ENCODE peak calls at places on chromosomes 7 and 10, in four cellular contexts. K, L, N and Z are unnamed samples.

GRCh38 chr7:81025360-81025759 is 106.5 kb upstream of the SEMA3C start:
- DNase-seq in K (no peak), L (no peak), N (no peak), Z (no peak)

GRCh38 chr10:55137063-55137462 is 336.0 kb upstream of the PCDH15 start:
- DNase-seq in K (no peak), L (no peak), N (no peak), Z (no peak)

GRCh38 chr10:774661-775244 is 85.3 kb upstream of the DIP2C start:
- DNase-seq in K (no peak), L (no peak), N (no peak), Z (no peak)

GRCh38 chr10:114748270-114748669 is 73.3 kb upstream of the FHIP2A start:
- DNase-seq in K (no peak), L (no peak), N (no peak), Z (no peak)

GRCh38 chr7:116463956-116464355 is 35.6 kb upstream of the CAV2 start:
- DNase-seq in K (no peak), L (no peak), N (no peak), Z (no peak)

GRCh38 chr7:136956232-136956631 is 87.8 kb downstream of the CHRM2 start:
- DNase-seq in K (no peak), L (peak; percentile 85), N (no peak), Z (no peak)

GRCh38 chr7:84701524-84702306 is 485.1 kb downstream of the SEMA3D start:
- DNase-seq in K (peak; percentile 35), L (peak; percentile 99), N (no peak), Z (peak; percentile 39)

GRCh38 chr10:62426600-62426999 is 52.4 kb downstream of the ZNF365 start:
- DNase-seq in K (no peak), L (no peak), N (peak; percentile 65), Z (no peak)

GRCh38 chr10:57579926-57580325 is 687.8 kb downstream of the IPMK start:
- DNase-seq in K (no peak), L (peak; percentile 2), N (peak; percentile 86), Z (no peak)

GRCh38 chr7:150356265-150356897 is 12.2 kb upstream of the REPIN1 start:
- DNase-seq in K (no peak), L (no peak), N (peak; percentile 81), Z (peak; percentile 42)

GRCh38 chr10:83312570-83312969 is 826.7 kb upstream of the GHITM start:
- DNase-seq in K (no peak), L (no peak), N (no peak), Z (no peak)

GRCh38 chr7:44232900-44233715 is 32.3 kb downstream of the YKT6 start:
- DNase-seq in K (no peak), L (no peak), N (no peak), Z (no peak)

GRCh38 chr10:71984126-71984797 is 20.1 kb downstream of the CHST3 start:
- DNase-seq in K (no peak), L (no peak), N (no peak), Z (no peak)

GRCh38 chr7:30447466-30447865 is 31.1 kb downstream of the NOD1 start:
- DNase-seq in K (no peak), L (no peak), N (no peak), Z (no peak)

GRCh38 chr10:125816548-125816947 is 6.5 kb downstream of the UROS start:
- DNase-seq in K (no peak), L (no peak), N (no peak), Z (no peak)

GRCh38 chr7:95867309-95867708 is 95.0 kb downstream of the DYNC1I1 start:
- DNase-seq in K (peak; percentile 24), L (no peak), N (peak; percentile 78), Z (no peak)

GRCh38 chr7:44796034-44796503 is 412 bp upstream of the PPIA start:
- DNase-seq in K (peak; percentile 55), L (peak; percentile 39), N (peak; percentile 89), Z (no peak)

GRCh38 chr7:12746211-12746610 is 58.8 kb downstream of the ARL4A start:
- DNase-seq in K (no peak), L (no peak), N (no peak), Z (no peak)

GRCh38 chr7:22667562-22668239 is 59.3 kb upstream of the IL6 start:
- DNase-seq in K (no peak), L (peak; percentile 87), N (peak; percentile 64), Z (peak; percentile 62)

GRCh38 chr7:159027091-159027802 is 117.4 kb downstream of the VIPR2 start:
- DNase-seq in K (no peak), L (no peak), N (no peak), Z (no peak)

GRCh38 chr10:121819049-121819448 is 108.8 kb downstream of the ATE1 start:
- DNase-seq in K (no peak), L (peak; percentile 47), N (no peak), Z (no peak)

GRCh38 chr7:151456782-151457181 is 16.8 kb upstream of the CRYGN start:
- DNase-seq in K (no peak), L (no peak), N (peak; percentile 95), Z (no peak)

GRCh38 chr7:4282434-4283223 is 399.5 kb upstream of the FOXK1 start:
- DNase-seq in K (no peak), L (peak; percentile 67), N (no peak), Z (no peak)

GRCh38 chr7:149074116-149074885 is 16.2 kb downstream of the ZNF786 start:
- DNase-seq in K (no peak), L (no peak), N (no peak), Z (no peak)

GRCh38 chr7:52917982-52918578 is 117.4 kb upstream of the POM121L12 start:
- DNase-seq in K (no peak), L (no peak), N (peak; percentile 50), Z (no peak)

GRCh38 chr7:19982841-19983835 is 209.7 kb upstream of the TMEM196 start:
- DNase-seq in K (peak; percentile 16), L (peak; percentile 77), N (peak; percentile 87), Z (peak; percentile 82)

GRCh38 chr7:99112097-99112496 is 31.8 kb downstream of the SMURF1 start:
- DNase-seq in K (no peak), L (no peak), N (no peak), Z (no peak)

GRCh38 chr7:131722371-131722770 is 165.9 kb upstream of the PODXL start:
- DNase-seq in K (no peak), L (no peak), N (no peak), Z (no peak)

GRCh38 chr10:87865201-87866025 is 2.0 kb downstream of the PTEN start:
- DNase-seq in K (no peak), L (peak; percentile 12), N (no peak), Z (no peak)

GRCh38 chr10:72334196-72334831 is 20.4 kb downstream of the DNAJB12 start:
- DNase-seq in K (peak; percentile 67), L (peak; percentile 81), N (peak; percentile 86), Z (no peak)

GRCh38 chr10:119410361-119411116 is 132.0 kb downstream of the RGS10 start:
- DNase-seq in K (no peak), L (no peak), N (no peak), Z (no peak)

GRCh38 chr10:123145542-123146012 is 2.4 kb upstream of the HMX2 start:
- DNase-seq in K (no peak), L (no peak), N (peak; percentile 42), Z (no peak)

GRCh38 chr10:123147635-123148413 is at the start of gene HMX2:
- DNase-seq in K (no peak), L (no peak), N (peak; percentile 82), Z (peak; percentile 78)

GRCh38 chr10:123146892-123147634 is 873 bp upstream of the HMX2 start:
- DNase-seq in K (no peak), L (no peak), N (no peak), Z (no peak)

GRCh38 chr10:123144697-123145541 is 3.0 kb upstream of the HMX2 start:
- DNase-seq in K (no peak), L (no peak), N (peak; percentile 67), Z (no peak)

DNA sequence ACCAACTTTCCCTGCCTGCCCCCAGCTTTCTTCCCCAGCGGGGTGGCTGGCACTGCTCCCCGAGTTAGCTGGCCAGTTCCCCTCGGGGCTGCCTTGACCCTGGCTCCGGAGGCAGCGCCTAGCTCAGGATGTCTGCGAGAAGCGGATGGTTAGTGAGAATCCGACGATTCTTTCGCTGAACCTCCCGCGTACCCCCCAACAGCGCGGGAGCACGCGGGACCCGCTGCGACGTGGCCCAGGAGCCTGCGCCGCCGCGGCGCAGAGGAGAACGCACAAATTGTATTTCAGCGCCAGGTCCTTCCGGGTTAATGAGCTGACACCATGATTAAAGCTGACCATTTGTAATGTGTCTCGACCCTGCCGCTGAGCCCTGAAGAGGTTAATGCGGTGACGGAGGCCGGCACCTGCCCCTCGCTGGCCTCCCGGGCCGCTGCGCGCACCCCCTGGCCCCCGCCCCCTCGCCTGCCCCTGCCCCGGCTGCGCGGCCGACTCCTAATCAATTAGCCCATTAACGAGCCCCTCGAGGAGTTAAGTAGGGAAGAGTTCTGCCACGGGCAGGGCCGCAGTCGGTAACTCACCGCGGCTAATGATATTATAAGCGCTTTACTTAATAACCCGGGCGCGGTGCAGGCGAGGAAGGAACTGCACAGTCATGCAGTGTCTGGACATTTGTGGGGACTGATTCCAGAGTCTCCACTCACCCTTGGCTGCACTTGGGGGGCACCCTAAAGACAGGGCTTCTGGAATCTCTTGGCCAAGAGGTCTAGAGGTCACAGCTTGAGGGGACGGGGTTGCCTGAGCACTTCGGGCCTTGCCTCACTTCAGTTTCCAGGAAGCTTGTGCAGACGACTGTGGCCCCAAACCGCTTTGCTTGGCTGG is 1.7 kb upstream of the HMX2 start:
- DNase-seq in K (no peak), L (no peak), N (peak; percentile 43), Z (no peak)
- H3K4me3 ChIP-seq in K (no peak overlapping the region), L (no peak overlapping the region), N (peak overlapping the region; percentile 60), Z (no peak overlapping the region)

GRCh38 chr10:32057041-32057372 is 782 bp upstream of the KIF5B start:
- DNase-seq in K (no peak), L (no peak), N (peak; percentile 27), Z (no peak)
- H3K4me3 ChIP-seq in K (no peak overlapping the region), L (peak overlapping the region; percentile 88), N (peak overlapping the region; percentile 85), Z (peak overlapping the region; percentile 97)

DNA sequence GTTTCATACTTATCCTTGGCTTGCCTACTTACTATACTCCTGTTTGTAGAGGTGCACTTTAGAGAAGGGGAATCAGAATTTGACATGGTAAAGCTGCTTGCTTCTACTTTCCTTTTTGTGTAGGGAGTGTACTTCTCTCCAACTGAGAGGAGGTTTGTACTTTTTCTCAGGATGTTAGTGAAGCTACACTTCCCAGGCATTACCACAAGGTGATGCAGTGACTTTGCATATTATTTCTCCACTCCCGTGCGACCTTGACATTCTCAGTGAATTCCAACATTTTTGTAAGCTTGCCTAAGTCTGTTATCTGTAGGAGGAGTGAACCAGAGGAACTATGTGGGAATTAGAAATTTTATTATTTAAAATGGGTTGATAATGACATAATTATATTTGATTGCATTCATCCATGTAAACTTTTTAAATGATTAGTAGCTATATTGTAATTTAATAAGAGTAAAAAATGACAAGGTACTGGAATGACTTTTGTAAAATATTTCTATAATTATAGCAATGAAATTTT is 5.2 kb downstream of the TAX1BP1 start:
- DNase-seq in K (peak; percentile 23), L (peak; percentile 85), N (peak; percentile 87), Z (peak; percentile 52)
- H3K4me3 ChIP-seq in K (no peak overlapping the region), L (no peak overlapping the region), N (no peak overlapping the region), Z (no peak overlapping the region)

DNA sequence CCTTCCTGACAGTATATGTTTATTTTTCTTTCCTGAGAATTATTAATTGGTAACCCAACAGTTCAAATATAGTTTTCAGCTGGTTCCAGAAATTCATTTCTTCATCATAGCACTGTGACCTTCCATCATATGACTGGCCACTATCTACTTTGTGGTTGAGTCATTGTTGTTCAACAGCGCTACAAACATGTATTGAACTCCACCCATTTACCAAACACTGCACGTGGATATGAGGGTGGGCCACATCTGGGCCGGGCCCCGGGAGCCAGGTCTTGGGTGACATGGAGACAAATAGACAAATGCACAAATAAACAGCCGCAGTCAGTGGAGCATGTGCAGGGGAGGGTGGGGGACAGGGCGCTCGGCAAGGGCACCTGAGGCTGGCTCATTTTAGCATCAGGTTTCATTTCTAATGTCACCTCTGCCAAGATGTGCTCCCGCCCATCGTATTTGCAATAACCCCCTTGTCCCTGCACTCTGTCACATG is 24.0 kb upstream of the EEPD1 start:
- DNase-seq in K (peak; percentile 74), L (peak; percentile 71), N (no peak), Z (no peak)
- H3K4me3 ChIP-seq in K (no peak overlapping the region), L (peak overlapping the region; percentile 14), N (no peak overlapping the region), Z (no peak overlapping the region)